ENCODE peak calls at places on chromosomes 5 and 9, in five cellular contexts. One of them, this sample, is unnamed. For H3K36me3, the result is how much of the 10 kb centered on the place peaks cover.

GRCh38 chr5:1527533-1528205 is 3.9 kb upstream of the LPCAT1 start:
- DNase-seq in sigmoid colon: no peak
- DNase-seq in SK-N-SH: no peak
- DNase-seq in stomach: no peak
- DNase-seq in transverse colon: no peak
- DNase-seq in this sample: no peak

GRCh38 chr9:108049026-108049591 is 559.5 kb upstream of the KLF4 start:
- DNase-seq in sigmoid colon: no peak
- DNase-seq in SK-N-SH: no peak
- DNase-seq in stomach: no peak
- DNase-seq in transverse colon: no peak
- DNase-seq in this sample: no peak

GRCh38 chr9:132447346-132447745 is 37.3 kb downstream of the CFAP77 start:
- DNase-seq in sigmoid colon: no peak
- DNase-seq in SK-N-SH: peak
- DNase-seq in stomach: no peak
- DNase-seq in transverse colon: no peak
- DNase-seq in this sample: no peak

GRCh38 chr5:58497956-58498942 is 7.0 kb downstream of the GAPT start:
- DNase-seq in sigmoid colon: no peak
- DNase-seq in SK-N-SH: peak
- DNase-seq in stomach: peak
- DNase-seq in transverse colon: peak
- DNase-seq in this sample: no peak

GRCh38 chr5:55997742-55998351 is 3.1 kb upstream of the IL6ST start:
- DNase-seq in sigmoid colon: no peak
- DNase-seq in SK-N-SH: no peak
- DNase-seq in stomach: no peak
- DNase-seq in transverse colon: no peak
- DNase-seq in this sample: no peak

GRCh38 chr5:17248999-17249634 is 31.7 kb downstream of the BASP1 start:
- DNase-seq in sigmoid colon: no peak
- DNase-seq in SK-N-SH: no peak
- DNase-seq in stomach: no peak
- DNase-seq in transverse colon: no peak
- DNase-seq in this sample: no peak

GRCh38 chr5:58405175-58405574 is 54.7 kb downstream of the PLK2 start:
- DNase-seq in sigmoid colon: no peak
- DNase-seq in SK-N-SH: no peak
- DNase-seq in stomach: no peak
- DNase-seq in transverse colon: no peak
- DNase-seq in this sample: no peak

GRCh38 chr5:31347558-31347905 is 154.0 kb downstream of the CDH6 start:
- DNase-seq in sigmoid colon: no peak
- DNase-seq in SK-N-SH: no peak
- DNase-seq in stomach: no peak
- DNase-seq in transverse colon: no peak
- DNase-seq in this sample: peak

GRCh38 chr9:109372246-109372645 is 51.4 kb upstream of the EPB41L4B start:
- DNase-seq in sigmoid colon: no peak
- DNase-seq in SK-N-SH: no peak
- DNase-seq in stomach: no peak
- DNase-seq in transverse colon: no peak
- DNase-seq in this sample: no peak

GRCh38 chr5:180046656-180047055 is 24.9 kb downstream of the RNF130 start:
- DNase-seq in sigmoid colon: no peak
- DNase-seq in SK-N-SH: no peak
- DNase-seq in stomach: no peak
- DNase-seq in transverse colon: no peak
- DNase-seq in this sample: no peak

GRCh38 chr5:58184910-58185309 is 275.0 kb downstream of the PLK2 start:
- DNase-seq in sigmoid colon: no peak
- DNase-seq in SK-N-SH: no peak
- DNase-seq in stomach: no peak
- DNase-seq in transverse colon: no peak
- DNase-seq in this sample: no peak

GRCh38 chr5:150734579-150735384 is 24.0 kb downstream of the DCTN4 start:
- DNase-seq in sigmoid colon: peak
- DNase-seq in SK-N-SH: no peak
- DNase-seq in stomach: peak
- DNase-seq in transverse colon: peak
- DNase-seq in this sample: no peak

GRCh38 chr9:121744002-121744686 is 92.7 kb downstream of the DAB2IP start:
- DNase-seq in sigmoid colon: peak
- DNase-seq in SK-N-SH: peak
- DNase-seq in stomach: peak
- DNase-seq in transverse colon: peak
- DNase-seq in this sample: no peak

GRCh38 chr9:97293207-97293721 is 14.2 kb upstream of the CCDC180 start:
- DNase-seq in sigmoid colon: no peak
- DNase-seq in SK-N-SH: no peak
- DNase-seq in stomach: no peak
- DNase-seq in transverse colon: no peak
- DNase-seq in this sample: no peak

GRCh38 chr5:132837868-132838267 is 7.4 kb upstream of the SHROOM1 start:
- DNase-seq in sigmoid colon: no peak
- DNase-seq in SK-N-SH: no peak
- DNase-seq in stomach: peak
- DNase-seq in transverse colon: peak
- DNase-seq in this sample: no peak

GRCh38 chr5:58016329-58016728 is 443.6 kb downstream of the PLK2 start:
- DNase-seq in sigmoid colon: no peak
- DNase-seq in SK-N-SH: no peak
- DNase-seq in stomach: no peak
- DNase-seq in transverse colon: no peak
- DNase-seq in this sample: no peak

GRCh38 chr9:85430659-85431370 is 310.9 kb downstream of the AGTPBP1 start:
- DNase-seq in sigmoid colon: no peak
- DNase-seq in SK-N-SH: no peak
- DNase-seq in stomach: no peak
- DNase-seq in transverse colon: no peak
- DNase-seq in this sample: peak

GRCh38 chr9:132026932-132027585 is 52.6 kb downstream of the MED27 start:
- DNase-seq in sigmoid colon: no peak
- DNase-seq in SK-N-SH: no peak
- DNase-seq in stomach: no peak
- DNase-seq in transverse colon: no peak
- DNase-seq in this sample: no peak

GRCh38 chr9:22208846-22209585 is 199.9 kb upstream of the CDKN2B start:
- DNase-seq in sigmoid colon: no peak
- DNase-seq in SK-N-SH: no peak
- DNase-seq in stomach: no peak
- DNase-seq in transverse colon: no peak
- DNase-seq in this sample: no peak

GRCh38 chr5:154642499-154643245 is 112.5 kb upstream of the LARP1 start:
- DNase-seq in sigmoid colon: no peak
- DNase-seq in SK-N-SH: no peak
- DNase-seq in stomach: no peak
- DNase-seq in transverse colon: no peak
- DNase-seq in this sample: no peak

GRCh38 chr9:8366161-8366926 is 566.8 kb upstream of the DMAC1 start:
- DNase-seq in sigmoid colon: no peak
- DNase-seq in SK-N-SH: no peak
- DNase-seq in stomach: no peak
- DNase-seq in transverse colon: no peak
- DNase-seq in this sample: no peak

GRCh38 chr9:89835676-89836075 is 230.9 kb downstream of the GADD45G start:
- DNase-seq in sigmoid colon: no peak
- DNase-seq in SK-N-SH: no peak
- DNase-seq in stomach: no peak
- DNase-seq in transverse colon: no peak
- DNase-seq in this sample: no peak

GRCh38 chr5:96597441-96598020 is 64.6 kb upstream of the CAST start:
- DNase-seq in sigmoid colon: no peak
- DNase-seq in SK-N-SH: no peak
- DNase-seq in stomach: no peak
- DNase-seq in transverse colon: no peak
- DNase-seq in this sample: no peak

GRCh38 chr5:137303509-137303908 is 195.6 kb downstream of the SPOCK1 start:
- DNase-seq in sigmoid colon: no peak
- DNase-seq in SK-N-SH: no peak
- DNase-seq in stomach: no peak
- DNase-seq in transverse colon: no peak
- DNase-seq in this sample: peak

GRCh38 chr9:117374076-117374740 is 40.6 kb downstream of the ASTN2 start:
- DNase-seq in sigmoid colon: no peak
- DNase-seq in SK-N-SH: no peak
- DNase-seq in stomach: no peak
- DNase-seq in transverse colon: no peak
- DNase-seq in this sample: no peak

GRCh38 chr5:172931001-172931536 is 28.2 kb upstream of the RPL26L1 start:
- DNase-seq in sigmoid colon: no peak
- DNase-seq in SK-N-SH: no peak
- DNase-seq in stomach: no peak
- DNase-seq in transverse colon: no peak
- DNase-seq in this sample: no peak

GRCh38 chr5:82938901-82939300 is 138.3 kb downstream of the TMEM167A start:
- DNase-seq in sigmoid colon: no peak
- DNase-seq in SK-N-SH: no peak
- DNase-seq in stomach: no peak
- DNase-seq in transverse colon: no peak
- DNase-seq in this sample: no peak

GRCh38 chr5:139699352-139699751 is 51.2 kb downstream of the CXXC5 start:
- DNase-seq in sigmoid colon: peak
- DNase-seq in SK-N-SH: no peak
- DNase-seq in stomach: no peak
- DNase-seq in transverse colon: no peak
- DNase-seq in this sample: no peak

GRCh38 chr5:71757590-71758543 is 38.8 kb downstream of the CARTPT start:
- DNase-seq in sigmoid colon: peak
- DNase-seq in SK-N-SH: peak
- DNase-seq in stomach: peak
- DNase-seq in transverse colon: peak
- DNase-seq in this sample: no peak

GRCh38 chr5:76165961-76166360 is 82.8 kb downstream of the SV2C start:
- DNase-seq in sigmoid colon: no peak
- DNase-seq in SK-N-SH: no peak
- DNase-seq in stomach: no peak
- DNase-seq in transverse colon: no peak
- DNase-seq in this sample: peak
- TF ChIP-seq POLR2AphosphoS5 in sigmoid colon: no peak
- TF ChIP-seq POLR2AphosphoS5 in SK-N-SH: no peak
- TF ChIP-seq POLR2AphosphoS5 in stomach: no peak
- TF ChIP-seq POLR2AphosphoS5 in transverse colon: no peak
- TF ChIP-seq POLR2AphosphoS5 in this sample: no peak

GRCh38 chr5:5240234-5240633 is 100.1 kb downstream of the ADAMTS16 start:
- DNase-seq in sigmoid colon: no peak
- DNase-seq in SK-N-SH: no peak
- DNase-seq in stomach: no peak
- DNase-seq in transverse colon: no peak
- DNase-seq in this sample: no peak
- H3K36me3 ChIP-seq in sigmoid colon: under half
- H3K36me3 ChIP-seq in SK-N-SH: under half
- H3K36me3 ChIP-seq in stomach: under half
- H3K36me3 ChIP-seq in transverse colon: under half
- H3K36me3 ChIP-seq in this sample: under half

DNA sequence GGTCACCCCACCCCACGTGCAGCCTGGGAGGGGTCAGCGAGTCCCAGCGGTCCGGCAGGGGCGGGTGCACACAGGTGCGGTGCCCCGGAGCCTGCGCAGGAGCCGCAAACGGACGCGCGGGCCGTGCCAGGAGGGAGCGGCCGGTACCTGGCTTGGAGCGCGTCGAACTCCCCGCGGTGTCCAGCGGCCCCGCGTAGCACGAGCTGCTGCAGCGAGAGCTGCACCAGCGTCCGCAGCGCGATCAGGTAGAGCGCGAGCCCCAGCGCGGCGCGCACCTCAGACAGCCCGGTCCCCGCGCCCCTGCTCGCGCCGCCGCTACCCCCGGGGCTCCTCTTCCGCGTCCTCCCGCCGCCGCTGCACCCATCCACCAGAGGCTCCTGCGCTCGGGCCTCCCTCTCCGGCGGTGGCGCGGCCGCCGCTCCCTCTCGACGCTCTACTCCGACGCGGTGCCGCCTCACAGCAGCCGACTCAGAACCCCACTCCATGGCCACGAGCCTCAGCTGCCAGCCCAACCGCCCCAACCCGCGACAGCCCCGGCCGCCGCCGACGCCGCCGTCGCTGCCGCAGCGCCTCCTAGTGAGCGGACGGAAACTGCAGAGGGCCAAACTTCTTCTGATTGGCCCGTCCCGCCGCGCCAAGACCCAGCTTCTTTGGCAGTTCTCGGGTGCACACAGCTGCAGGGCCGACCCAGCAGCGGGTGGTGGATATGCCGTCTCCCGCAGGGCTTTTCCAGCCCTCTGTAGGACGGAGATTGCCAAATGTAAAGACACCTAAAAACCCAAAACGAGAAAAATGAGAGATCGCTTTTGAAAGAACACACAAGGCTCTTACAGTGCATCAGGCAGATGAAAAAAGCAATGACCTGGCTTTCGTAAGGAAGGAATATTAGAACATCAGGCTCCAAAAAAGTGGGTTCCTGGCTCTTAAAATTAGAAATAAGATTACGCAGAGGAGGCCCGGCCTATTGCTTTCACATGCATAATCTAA is at the start of gene ERMP1:
- DNase-seq in sigmoid colon: peak
- DNase-seq in SK-N-SH: peak
- DNase-seq in stomach: peak
- DNase-seq in transverse colon: peak
- DNase-seq in this sample: peak
- TF ChIP-seq EP300 in sigmoid colon: no peak
- TF ChIP-seq EP300 in SK-N-SH: no peak
- TF ChIP-seq EP300 in stomach: no peak
- TF ChIP-seq EP300 in transverse colon: no peak
- TF ChIP-seq EP300 in this sample: no peak

GRCh38 chr9:137302176-137303030 is at the start of gene NRARP:
- DNase-seq in sigmoid colon: peak
- DNase-seq in SK-N-SH: peak
- DNase-seq in stomach: peak
- DNase-seq in transverse colon: peak
- DNase-seq in this sample: no peak
- TF ChIP-seq POLR2AphosphoS5 in sigmoid colon: peak
- TF ChIP-seq POLR2AphosphoS5 in SK-N-SH: peak
- TF ChIP-seq POLR2AphosphoS5 in stomach: peak
- TF ChIP-seq POLR2AphosphoS5 in transverse colon: peak
- TF ChIP-seq POLR2AphosphoS5 in this sample: peak

DNA sequence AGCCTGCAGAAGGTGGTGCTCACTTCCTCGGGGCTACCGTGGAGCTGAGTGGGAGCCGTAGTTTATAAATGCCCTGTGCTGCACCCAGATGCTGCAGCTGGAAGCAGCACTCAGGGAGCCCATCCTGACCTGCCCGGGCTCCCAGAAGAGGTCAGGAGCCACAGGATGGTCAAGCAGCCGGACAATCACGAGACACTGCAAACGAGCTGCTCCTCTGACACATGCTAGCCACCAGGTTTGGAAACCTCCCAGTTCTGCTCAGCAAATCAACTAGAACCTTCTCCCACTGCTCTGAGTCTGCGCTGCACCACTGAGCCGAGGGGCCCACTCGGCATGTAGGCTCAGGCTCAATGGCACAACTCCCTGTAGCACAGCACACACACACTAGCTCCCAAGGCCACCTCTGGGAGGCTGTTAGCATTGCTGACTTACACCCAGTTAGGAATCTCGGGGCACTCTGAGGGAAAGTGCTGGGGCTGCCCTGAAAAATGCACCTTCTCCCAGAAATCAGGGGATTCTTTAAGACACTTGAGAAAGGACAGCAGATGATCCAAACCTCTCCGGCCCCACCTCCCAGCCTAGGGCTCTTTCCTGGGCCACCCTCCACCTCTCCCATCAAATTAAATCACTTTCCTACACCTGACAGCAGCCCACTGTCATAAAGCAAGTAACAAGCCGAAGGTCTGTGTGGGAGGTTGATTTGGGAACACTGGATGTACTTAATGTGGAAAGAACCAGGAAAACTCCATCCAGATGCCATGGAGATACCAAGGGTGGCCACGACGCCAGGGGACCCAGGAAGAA is 59.1 kb downstream of the PSMB7 start:
- DNase-seq in sigmoid colon: no peak
- DNase-seq in SK-N-SH: no peak
- DNase-seq in stomach: no peak
- DNase-seq in transverse colon: no peak
- DNase-seq in this sample: no peak
- H3K36me3 ChIP-seq in sigmoid colon: under half
- H3K36me3 ChIP-seq in SK-N-SH: under half
- H3K36me3 ChIP-seq in stomach: under half
- H3K36me3 ChIP-seq in transverse colon: under half
- H3K36me3 ChIP-seq in this sample: under half